ENCODE peak calls at places on chromosome 2, in six cellular contexts. One of them, this sample, is unnamed.

GRCh38 chr2:33062665-33063249 is 116.0 kb downstream of the LTBP1 start:
- DNase-seq in ascending aorta: no peak
- DNase-seq in A549: no peak
- DNase-seq in pancreas: no peak
- DNase-seq in cardiac fibroblast: peak; percentile 19
- DNase-seq in adrenal gland: no peak
- DNase-seq in this sample: no peak

GRCh38 chr2:67514515-67514914 is 117.4 kb downstream of the ETAA1 start:
- DNase-seq in ascending aorta: no peak
- DNase-seq in A549: no peak
- DNase-seq in pancreas: no peak
- DNase-seq in cardiac fibroblast: peak; percentile 54
- DNase-seq in adrenal gland: no peak
- DNase-seq in this sample: peak; percentile 50

GRCh38 chr2:239275871-239276812 is 124.7 kb downstream of the HDAC4 start:
- DNase-seq in A549: no peak
- DNase-seq in pancreas: peak; percentile 49
- DNase-seq in ascending aorta: no peak
- DNase-seq in adrenal gland: peak; percentile 42
- DNase-seq in cardiac fibroblast: peak; percentile 64
- DNase-seq in this sample: peak; percentile 67

GRCh38 chr2:96159084-96159830 is 14.0 kb upstream of the DUSP2 start:
- DNase-seq in pancreas: peak; percentile 41
- DNase-seq in ascending aorta: no peak
- DNase-seq in cardiac fibroblast: no peak
- DNase-seq in adrenal gland: no peak
- DNase-seq in A549: no peak
- DNase-seq in this sample: no peak

GRCh38 chr2:54665436-54665856 is 58.0 kb upstream of the EML6 start:
- DNase-seq in A549: no peak
- DNase-seq in pancreas: no peak
- DNase-seq in cardiac fibroblast: peak; percentile 76
- DNase-seq in ascending aorta: no peak
- DNase-seq in adrenal gland: peak; percentile 70
- DNase-seq in this sample: no peak

GRCh38 chr2:214730248-214730647 is 79.2 kb downstream of the BARD1 start:
- DNase-seq in ascending aorta: no peak
- DNase-seq in cardiac fibroblast: peak; percentile 45
- DNase-seq in pancreas: no peak
- DNase-seq in adrenal gland: no peak
- DNase-seq in A549: no peak
- DNase-seq in this sample: no peak

GRCh38 chr2:9757430-9758287 is 85.6 kb upstream of the TAF1B start:
- DNase-seq in pancreas: no peak
- DNase-seq in cardiac fibroblast: peak; percentile 37
- DNase-seq in ascending aorta: no peak
- DNase-seq in adrenal gland: no peak
- DNase-seq in A549: no peak
- DNase-seq in this sample: no peak

GRCh38 chr2:189580662-189581353 is at the start of gene SLC40A1:
- DNase-seq in ascending aorta: peak; percentile 39
- DNase-seq in adrenal gland: peak; percentile 88
- DNase-seq in pancreas: peak; percentile 92
- DNase-seq in cardiac fibroblast: peak; percentile 75
- DNase-seq in A549: peak; percentile 51
- DNase-seq in this sample: no peak

GRCh38 chr2:129758461-129759185 is 220.8 kb upstream of the RAB6C start:
- DNase-seq in pancreas: no peak
- DNase-seq in cardiac fibroblast: no peak
- DNase-seq in A549: no peak
- DNase-seq in ascending aorta: no peak
- DNase-seq in adrenal gland: no peak
- DNase-seq in this sample: no peak

GRCh38 chr2:166942377-166942776 is 54.1 kb downstream of the XIRP2 start:
- DNase-seq in pancreas: no peak
- DNase-seq in A549: no peak
- DNase-seq in ascending aorta: no peak
- DNase-seq in cardiac fibroblast: no peak
- DNase-seq in adrenal gland: no peak
- DNase-seq in this sample: no peak

GRCh38 chr2:218218409-218219185 is 1.6 kb downstream of the ARPC2 start:
- DNase-seq in A549: no peak
- DNase-seq in adrenal gland: no peak
- DNase-seq in pancreas: no peak
- DNase-seq in ascending aorta: no peak
- DNase-seq in cardiac fibroblast: no peak
- DNase-seq in this sample: no peak

GRCh38 chr2:144414324-144414845 is 105.5 kb downstream of the ZEB2 start:
- DNase-seq in adrenal gland: no peak
- DNase-seq in A549: no peak
- DNase-seq in ascending aorta: no peak
- DNase-seq in pancreas: no peak
- DNase-seq in cardiac fibroblast: peak; percentile 94
- DNase-seq in this sample: peak; percentile 77

GRCh38 chr2:217953011-217953481 is 49.7 kb downstream of the TNS1 start:
- DNase-seq in A549: no peak
- DNase-seq in ascending aorta: no peak
- DNase-seq in pancreas: peak; percentile 41
- DNase-seq in adrenal gland: no peak
- DNase-seq in cardiac fibroblast: peak; percentile 54
- DNase-seq in this sample: no peak

GRCh38 chr2:102483086-102483485 is 10.1 kb downstream of the SLC9A4 start:
- DNase-seq in ascending aorta: no peak
- DNase-seq in pancreas: no peak
- DNase-seq in A549: no peak
- DNase-seq in adrenal gland: no peak
- DNase-seq in cardiac fibroblast: no peak
- DNase-seq in this sample: no peak

GRCh38 chr2:86396304-86396785 is 44.8 kb upstream of the KDM3A start:
- DNase-seq in cardiac fibroblast: peak; percentile 26
- DNase-seq in adrenal gland: no peak
- DNase-seq in pancreas: peak; percentile 65
- DNase-seq in ascending aorta: no peak
- DNase-seq in A549: peak; percentile 38
- DNase-seq in this sample: no peak

GRCh38 chr2:9336534-9337354 is 86.6 kb downstream of the ITGB1BP1 start:
- DNase-seq in adrenal gland: peak; percentile 31
- DNase-seq in A549: no peak
- DNase-seq in pancreas: no peak
- DNase-seq in ascending aorta: no peak
- DNase-seq in cardiac fibroblast: peak; percentile 93
- DNase-seq in this sample: peak; percentile 72

GRCh38 chr2:26846881-26847662 is 860 bp upstream of the DPYSL5 start:
- DNase-seq in pancreas: peak; percentile 50
- DNase-seq in A549: no peak
- DNase-seq in ascending aorta: no peak
- DNase-seq in cardiac fibroblast: no peak
- DNase-seq in adrenal gland: no peak
- DNase-seq in this sample: no peak

GRCh38 chr2:231924889-231925275 is 1.3 kb downstream of the NPPC start:
- DNase-seq in pancreas: peak; percentile 44
- DNase-seq in A549: peak; percentile 36
- DNase-seq in adrenal gland: no peak
- DNase-seq in ascending aorta: no peak
- DNase-seq in cardiac fibroblast: no peak
- DNase-seq in this sample: no peak

GRCh38 chr2:190159453-190159852 is 96.9 kb upstream of the MSTN start:
- DNase-seq in cardiac fibroblast: peak; percentile 85
- DNase-seq in adrenal gland: no peak
- DNase-seq in A549: no peak
- DNase-seq in ascending aorta: no peak
- DNase-seq in pancreas: no peak
- DNase-seq in this sample: no peak

GRCh38 chr2:199979841-199980628 is 24.7 kb downstream of the MAIP1 start:
- DNase-seq in adrenal gland: peak; percentile 89
- DNase-seq in ascending aorta: no peak
- DNase-seq in pancreas: peak; percentile 98
- DNase-seq in A549: peak; percentile 41
- DNase-seq in cardiac fibroblast: peak; percentile 88
- DNase-seq in this sample: no peak

GRCh38 chr2:237291138-237291792 is 122.7 kb downstream of the COL6A3 start:
- DNase-seq in cardiac fibroblast: peak; percentile 100
- DNase-seq in ascending aorta: peak; percentile 70
- DNase-seq in pancreas: peak; percentile 81
- DNase-seq in adrenal gland: peak; percentile 95
- DNase-seq in A549: peak; percentile 81
- DNase-seq in this sample: peak; percentile 93

GRCh38 chr2:109514857-109515256 is 98.9 kb downstream of the SEPTIN10 start:
- DNase-seq in ascending aorta: no peak
- DNase-seq in cardiac fibroblast: no peak
- DNase-seq in pancreas: no peak
- DNase-seq in adrenal gland: no peak
- DNase-seq in A549: no peak
- DNase-seq in this sample: no peak

GRCh38 chr2:137952586-137953129 is 11.6 kb upstream of the HNMT start:
- DNase-seq in pancreas: no peak
- DNase-seq in A549: no peak
- DNase-seq in ascending aorta: no peak
- DNase-seq in cardiac fibroblast: no peak
- DNase-seq in adrenal gland: no peak
- DNase-seq in this sample: no peak

GRCh38 chr2:219079417-219079816 is 18.7 kb upstream of the IHH start:
- DNase-seq in pancreas: no peak
- DNase-seq in ascending aorta: no peak
- DNase-seq in cardiac fibroblast: no peak
- DNase-seq in adrenal gland: no peak
- DNase-seq in A549: no peak
- DNase-seq in this sample: no peak

GRCh38 chr2:60094450-60094929 is 459.0 kb downstream of the BCL11A start:
- DNase-seq in adrenal gland: no peak
- DNase-seq in cardiac fibroblast: no peak
- DNase-seq in A549: no peak
- DNase-seq in ascending aorta: no peak
- DNase-seq in pancreas: no peak
- DNase-seq in this sample: no peak

GRCh38 chr2:85231242-85231805 is 96.5 kb downstream of the TGOLN2 start:
- DNase-seq in pancreas: no peak
- DNase-seq in A549: no peak
- DNase-seq in cardiac fibroblast: no peak
- DNase-seq in ascending aorta: no peak
- DNase-seq in adrenal gland: no peak
- DNase-seq in this sample: no peak

GRCh38 chr2:36700311-36700710 is 3.8 kb downstream of the VIT start:
- DNase-seq in pancreas: no peak
- DNase-seq in A549: no peak
- DNase-seq in adrenal gland: no peak
- DNase-seq in ascending aorta: no peak
- DNase-seq in cardiac fibroblast: no peak
- DNase-seq in this sample: no peak

GRCh38 chr2:8234757-8235374 is 447.0 kb upstream of the ID2 start:
- DNase-seq in ascending aorta: no peak
- DNase-seq in pancreas: no peak
- DNase-seq in cardiac fibroblast: no peak
- DNase-seq in adrenal gland: no peak
- DNase-seq in A549: no peak
- DNase-seq in this sample: no peak

GRCh38 chr2:69733338-69734039 is 8.4 kb upstream of the ANXA4 start:
- DNase-seq in pancreas: no peak
- DNase-seq in A549: no peak
- DNase-seq in cardiac fibroblast: no peak
- DNase-seq in ascending aorta: no peak
- DNase-seq in adrenal gland: no peak
- DNase-seq in this sample: no peak

DNA sequence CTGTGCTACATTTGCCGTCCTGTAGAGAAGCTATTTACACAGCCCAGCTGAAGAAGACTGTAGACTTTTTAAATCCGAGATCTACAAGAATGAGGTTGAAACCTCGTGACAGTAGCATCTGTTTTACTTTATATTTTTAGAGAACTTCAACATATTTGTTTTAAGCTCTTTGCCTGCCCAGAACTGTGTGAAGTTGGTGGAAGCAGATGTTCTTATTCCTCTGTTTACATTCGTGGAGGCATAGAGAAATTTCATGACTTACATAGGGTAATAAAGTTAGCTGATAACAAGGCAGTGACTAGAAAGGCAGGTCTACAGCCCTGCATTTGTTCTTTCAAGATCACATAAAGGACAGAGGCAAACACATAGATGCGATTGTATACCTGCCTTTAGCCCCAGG is 47.0 kb upstream of the MAP3K20 start:
- DNase-seq in pancreas: no peak
- DNase-seq in A549: no peak
- DNase-seq in cardiac fibroblast: no peak
- DNase-seq in adrenal gland: no peak
- DNase-seq in ascending aorta: no peak
- DNase-seq in this sample: peak; percentile 56
- TF ChIP-seq CTCF in pancreas: no peak
- TF ChIP-seq CTCF in A549: no peak
- TF ChIP-seq CTCF in cardiac fibroblast: no peak
- TF ChIP-seq CTCF in adrenal gland: no peak
- TF ChIP-seq CTCF in ascending aorta: no peak
- TF ChIP-seq CTCF in this sample: peak; percentile 12

DNA sequence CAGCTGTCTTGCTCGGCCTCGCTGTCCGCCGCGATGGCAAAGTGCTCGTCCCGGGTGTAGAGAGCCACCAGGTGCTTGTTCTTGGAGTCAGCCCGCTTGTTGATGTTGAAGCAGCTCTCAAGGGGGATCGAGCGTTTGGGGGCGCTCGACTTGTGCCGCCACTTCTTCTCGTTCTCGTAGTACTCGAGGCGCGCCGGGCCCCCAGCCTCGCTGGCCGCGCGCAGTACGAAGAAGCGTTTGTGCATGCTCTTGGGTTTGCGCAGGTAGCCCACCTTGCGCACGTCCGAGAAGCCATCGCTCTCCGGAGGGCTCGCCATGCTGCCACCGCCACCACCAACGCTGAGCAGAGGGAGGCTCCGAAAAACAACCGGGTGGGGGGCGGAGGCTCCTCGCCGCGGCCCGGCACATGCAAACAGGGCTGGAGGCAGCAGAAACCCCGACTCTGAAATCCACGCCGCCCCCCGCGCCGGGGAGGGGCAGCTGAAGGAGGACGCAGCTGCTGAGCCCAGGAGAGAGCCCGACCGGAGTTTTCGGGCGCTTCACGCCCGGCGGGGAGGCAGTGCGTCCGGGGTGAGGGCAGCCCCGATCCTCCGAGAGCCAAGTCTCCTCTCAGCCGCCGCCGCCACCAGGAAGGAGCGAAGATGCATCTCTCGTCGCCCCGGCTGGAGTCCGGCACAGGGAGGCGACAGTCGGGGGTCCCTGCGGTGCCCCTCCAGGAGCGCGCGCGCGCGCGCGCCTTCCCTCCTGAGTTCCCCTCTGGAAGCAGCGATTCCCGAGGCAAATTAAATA is 1.0 kb downstream of the IRS1 start:
- DNase-seq in ascending aorta: no peak
- DNase-seq in A549: no peak
- DNase-seq in pancreas: peak; percentile 81
- DNase-seq in cardiac fibroblast: peak; percentile 63
- DNase-seq in adrenal gland: peak; percentile 57
- DNase-seq in this sample: no peak
- TF ChIP-seq CTCF in ascending aorta: no peak
- TF ChIP-seq CTCF in A549: peak; percentile 58
- TF ChIP-seq CTCF in pancreas: no peak
- TF ChIP-seq CTCF in cardiac fibroblast: no peak
- TF ChIP-seq CTCF in adrenal gland: no peak
- TF ChIP-seq CTCF in this sample: peak; percentile 38

GRCh38 chr2:147483293-147483669 is 361.5 kb upstream of the ACVR2A start:
- DNase-seq in adrenal gland: no peak
- DNase-seq in cardiac fibroblast: no peak
- DNase-seq in A549: no peak
- DNase-seq in pancreas: no peak
- DNase-seq in ascending aorta: no peak
- DNase-seq in this sample: no peak
- TF ChIP-seq CTCF in adrenal gland: no peak
- TF ChIP-seq CTCF in cardiac fibroblast: no peak
- TF ChIP-seq CTCF in A549: no peak
- TF ChIP-seq CTCF in pancreas: no peak
- TF ChIP-seq CTCF in ascending aorta: no peak
- TF ChIP-seq CTCF in this sample: no peak

GRCh38 chr2:171706152-171706803 is 19.0 kb downstream of the DYNC1I2 start:
- DNase-seq in ascending aorta: no peak
- DNase-seq in A549: peak; percentile 13
- DNase-seq in pancreas: no peak
- DNase-seq in adrenal gland: no peak
- DNase-seq in cardiac fibroblast: peak; percentile 42
- DNase-seq in this sample: no peak
- TF ChIP-seq CTCF in ascending aorta: peak; percentile 11
- TF ChIP-seq CTCF in A549: peak; percentile 64
- TF ChIP-seq CTCF in pancreas: no peak
- TF ChIP-seq CTCF in adrenal gland: peak; percentile 41
- TF ChIP-seq CTCF in cardiac fibroblast: peak; percentile 35
- TF ChIP-seq CTCF in this sample: peak; percentile 45